ENCODE peak calls at places on chromosomes 12 and 14, in ten cellular contexts. L is activated T-helper 1 cell treated with anti-CD3 and anti-CD28 coated beads, Interleukin-2, amount 50 U/mL, for 16 hours; X is uterus; D is AG08395; O is MM.1S; Z is stimulated activated CD4-positive, alpha-beta T cell treated with anti-CD3 and anti-CD28 coated beads, Interleukin-1b, Interleukin-23, amount 100 ng/mL, for 4 hours; C is neural crest cell; B is NCI-H2171 treated with DMSO at 0.1 percent for 48 hours; W is fibroblast of the conjunctiva; S is nucleus accumbens. H is an unnamed sample.

GRCh38 chr14:22821193-22822016 is 6.2 kb upstream of the SLC7A7 start:
- DNase-seq in L (no peak), X (no peak), D (no peak), O (no peak), Z (no peak), C (no peak), B (no peak), W (no peak), S (no peak), H (no peak)

GRCh38 chr12:26832817-26833691 is at the start of gene ITPR2:
- DNase-seq in L (peak; percentile 87), X (peak; percentile 95), D (peak; percentile 97), O (peak; percentile 94), Z (peak; percentile 88), C (peak; percentile 86), B (peak; percentile 88), W (peak; percentile 59), S (peak; percentile 59), H (peak; percentile 87)

GRCh38 chr12:15116073-15116472 is 105.1 kb downstream of the RERG start:
- DNase-seq in L (no peak), X (peak; percentile 34), D (no peak), O (no peak), Z (no peak), C (no peak), B (no peak), W (no peak), S (no peak), H (no peak)

GRCh38 chr12:180445-180844 is 33.5 kb downstream of the SLC6A12 start:
- DNase-seq in L (no peak), X (no peak), D (no peak), O (peak; percentile 83), Z (no peak), C (no peak), B (no peak), W (no peak), S (no peak), H (no peak)

GRCh38 chr14:30273564-30273880 is 285.4 kb upstream of the G2E3 start:
- DNase-seq in L (no peak), X (no peak), D (no peak), O (no peak), Z (no peak), C (no peak), B (no peak), W (no peak), S (no peak), H (no peak)

GRCh38 chr14:64983439-64984310 is 3.0 kb upstream of the FNTB start:
- DNase-seq in L (no peak), X (no peak), D (peak; percentile 51), O (peak; percentile 50), Z (no peak), C (no peak), B (peak; percentile 76), W (peak; percentile 63), S (no peak), H (no peak)

GRCh38 chr12:88816201-88816600 is 235.9 kb upstream of the KITLG start:
- DNase-seq in L (no peak), X (no peak), D (no peak), O (no peak), Z (no peak), C (no peak), B (no peak), W (no peak), S (no peak), H (no peak)

GRCh38 chr14:22159049-22159448 is 430.0 kb downstream of the DAD1 start:
- DNase-seq in L (no peak), X (no peak), D (no peak), O (peak; percentile 24), Z (no peak), C (no peak), B (no peak), W (no peak), S (no peak), H (no peak)

GRCh38 chr12:6962285-6963015 is 8.0 kb downstream of the PHB2 start:
- DNase-seq in L (no peak), X (no peak), D (no peak), O (peak; percentile 3), Z (no peak), C (no peak), B (peak; percentile 99), W (no peak), S (no peak), H (no peak)

GRCh38 chr12:120529641-120530314 is 820 bp upstream of the COQ5 start:
- DNase-seq in L (no peak), X (no peak), D (peak; percentile 43), O (peak; percentile 39), Z (no peak), C (no peak), B (peak; percentile 87), W (no peak), S (no peak), H (no peak)

GRCh38 chr12:69196302-69197288 is 42.8 kb upstream of the CPSF6 start:
- DNase-seq in L (no peak), X (no peak), D (no peak), O (no peak), Z (no peak), C (no peak), B (peak; percentile 22), W (no peak), S (no peak), H (no peak)

GRCh38 chr12:61713121-61713520 is 547.1 kb upstream of the USP15 start:
- DNase-seq in L (no peak), X (no peak), D (no peak), O (no peak), Z (no peak), C (no peak), B (no peak), W (no peak), S (no peak), H (no peak)

GRCh38 chr12:130948136-130948535 is 5.6 kb upstream of the ADGRD1 start:
- DNase-seq in L (no peak), X (no peak), D (no peak), O (no peak), Z (no peak), C (no peak), B (peak; percentile 33), W (no peak), S (no peak), H (no peak)

GRCh38 chr14:57085801-57086200 is 182.9 kb downstream of the EXOC5 start:
- DNase-seq in L (no peak), X (no peak), D (no peak), O (no peak), Z (no peak), C (no peak), B (peak; percentile 90), W (no peak), S (no peak), H (no peak)

GRCh38 chr14:43123544-43123943 is 1383.5 kb downstream of the FSCB start:
- DNase-seq in L (no peak), X (no peak), D (no peak), O (no peak), Z (no peak), C (no peak), B (no peak), W (no peak), S (no peak), H (no peak)

GRCh38 chr12:62684586-62685295 is 218.1 kb downstream of the MON2 start:
- DNase-seq in L (no peak), X (peak; percentile 90), D (peak; percentile 76), O (no peak), Z (no peak), C (no peak), B (no peak), W (peak; percentile 71), S (no peak), H (no peak)

GRCh38 chr14:76539130-76539529 is 163.2 kb downstream of the ESRRB start:
- DNase-seq in L (no peak), X (no peak), D (no peak), O (no peak), Z (no peak), C (no peak), B (no peak), W (no peak), S (no peak), H (no peak)

GRCh38 chr12:125981610-125982253 is 916.5 kb downstream of the AACS start:
- DNase-seq in L (no peak), X (no peak), D (no peak), O (no peak), Z (no peak), C (no peak), B (no peak), W (no peak), S (no peak), H (no peak)

GRCh38 chr12:43789941-43790340 is 16.2 kb downstream of the TWF1 start:
- DNase-seq in L (no peak), X (no peak), D (no peak), O (no peak), Z (no peak), C (no peak), B (no peak), W (peak; percentile 67), S (no peak), H (no peak)

GRCh38 chr12:8950702-8951478 is 1.4 kb upstream of the M6PR start:
- DNase-seq in L (no peak), X (no peak), D (no peak), O (peak; percentile 36), Z (no peak), C (no peak), B (no peak), W (no peak), S (no peak), H (no peak)

GRCh38 chr12:28872654-28873268 is 276.3 kb upstream of the FAR2 start:
- DNase-seq in L (no peak), X (peak; percentile 24), D (peak; percentile 68), O (peak; percentile 65), Z (no peak), C (peak; percentile 71), B (peak; percentile 79), W (peak; percentile 64), S (no peak), H (no peak)

GRCh38 chr12:126384029-126384564 is 1318.9 kb downstream of the AACS start:
- DNase-seq in L (no peak), X (no peak), D (no peak), O (no peak), Z (no peak), C (no peak), B (peak; percentile 35), W (no peak), S (no peak), H (no peak)

GRCh38 chr12:88011755-88012154 is 17.4 kb downstream of the C12orf50 start:
- DNase-seq in L (no peak), X (no peak), D (no peak), O (no peak), Z (no peak), C (no peak), B (no peak), W (no peak), S (no peak), H (no peak)

GRCh38 chr12:119153477-119154434 is 25.0 kb upstream of the HSPB8 start:
- DNase-seq in L (no peak), X (peak; percentile 78), D (peak; percentile 7), O (peak; percentile 14), Z (no peak), C (peak; percentile 80), B (no peak), W (no peak), S (no peak), H (no peak)

GRCh38 chr14:99627510-99628381 is 17.2 kb upstream of the HHIPL1 start:
- DNase-seq in L (no peak), X (no peak), D (no peak), O (no peak), Z (no peak), C (no peak), B (no peak), W (no peak), S (no peak), H (no peak)

GRCh38 chr12:118398878-118399277 is 22.5 kb downstream of the SUDS3 start:
- DNase-seq in L (no peak), X (no peak), D (no peak), O (no peak), Z (no peak), C (no peak), B (no peak), W (no peak), S (no peak), H (no peak)

GRCh38 chr12:91985002-91985767 is 160.5 kb downstream of the BTG1 start:
- DNase-seq in L (no peak), X (peak; percentile 51), D (peak; percentile 67), O (no peak), Z (no peak), C (no peak), B (no peak), W (no peak), S (no peak), H (no peak)

GRCh38 chr14:88793259-88793625 is 489 bp upstream of the EML5 start:
- DNase-seq in L (no peak), X (peak; percentile 16), D (no peak), O (no peak), Z (no peak), C (no peak), B (no peak), W (no peak), S (no peak), H (no peak)

H was measured in activated gamma-delta T cell.